ENCODE peak calls at places on chromosome 21, in five cellular contexts. N is neural progenitor cell, B is cardiac fibroblast, P is HFF-Myc, E is AG09309. D is an unnamed sample.

GRCh38 chr21:46118305-46118870 is 20.5 kb downstream of the COL6A2 start:
- DNase-seq in N (no peak), B (no peak), P (no peak), E (no peak), D (no peak)

GRCh38 chr21:46459024-46459355 is 299 bp downstream of the DIP2A start:
- DNase-seq in N (no peak), B (no peak), P (no peak), E (no peak), D (no peak)

GRCh38 chr21:36297938-36298572 is 21.9 kb upstream of the MORC3 start:
- DNase-seq in N (no peak), B (peak; percentile 17), P (peak; percentile 7), E (no peak), D (peak; percentile 34)

GRCh38 chr21:45407629-45408247 is 2.8 kb downstream of the COL18A1 start:
- DNase-seq in N (no peak), B (no peak), P (no peak), E (no peak), D (no peak)

GRCh38 chr21:40386301-40386911 is 460.6 kb downstream of the DSCAM start:
- DNase-seq in N (peak; percentile 82), B (no peak), P (no peak), E (no peak), D (no peak)

GRCh38 chr21:45981154-45981606 is 390 bp upstream of the COL6A1 start:
- DNase-seq in N (peak; percentile 91), B (peak; percentile 95), P (peak; percentile 63), E (peak; percentile 75), D (peak; percentile 92)

GRCh38 chr21:32520885-32521735 is 64.2 kb downstream of the TCP10L start:
- DNase-seq in N (no peak), B (peak; percentile 98), P (peak; percentile 60), E (peak; percentile 97), D (peak; percentile 99)

GRCh38 chr21:28877318-28877884 is 115.3 kb downstream of the LTN1 start:
- DNase-seq in N (no peak), B (no peak), P (no peak), E (no peak), D (no peak)

GRCh38 chr21:37631319-37632117 is 264.9 kb downstream of the DYRK1A start:
- DNase-seq in N (peak; percentile 76), B (no peak), P (no peak), E (no peak), D (no peak)

GRCh38 chr21:42227909-42228708 is 9.2 kb downstream of the ABCG1 start:
- DNase-seq in N (peak; percentile 29), B (peak; percentile 87), P (peak; percentile 29), E (no peak), D (peak; percentile 84)

GRCh38 chr21:17257784-17258183 is 255.1 kb upstream of the CXADR start:
- DNase-seq in N (no peak), B (no peak), P (no peak), E (no peak), D (no peak)

GRCh38 chr21:23217597-23217996 is 2219.4 kb downstream of the NCAM2 start:
- DNase-seq in N (no peak), B (no peak), P (no peak), E (no peak), D (no peak)

GRCh38 chr21:37208741-37209225 is 58.4 kb downstream of the VPS26C start:
- DNase-seq in N (no peak), B (no peak), P (no peak), E (no peak), D (no peak)

GRCh38 chr21:38027901-38028300 is 111.6 kb upstream of the KCNJ6 start:
- DNase-seq in N (no peak), B (peak; percentile 30), P (peak; percentile 27), E (peak; percentile 78), D (peak; percentile 31)

GRCh38 chr21:36235058-36235582 is 78.5 kb downstream of the DOP1B start:
- DNase-seq in N (peak; percentile 41), B (peak; percentile 56), P (no peak), E (no peak), D (no peak)

GRCh38 chr21:41761211-41762181 is 5.4 kb downstream of the RIPK4 start:
- DNase-seq in N (peak; percentile 59), B (peak; percentile 28), P (no peak), E (no peak), D (peak; percentile 10)

GRCh38 chr21:36419996-36420395 is 34.8 kb downstream of the CHAF1B start:
- DNase-seq in N (peak; percentile 88), B (peak; percentile 95), P (peak; percentile 72), E (peak; percentile 63), D (peak; percentile 94)

GRCh38 chr21:15289896-15290841 is 225.4 kb upstream of the NRIP1 start:
- DNase-seq in N (peak; percentile 87), B (no peak), P (no peak), E (no peak), D (no peak)

GRCh38 chr21:45018131-45019075 is 56.0 kb upstream of the ADARB1 start:
- DNase-seq in N (peak; percentile 25), B (no peak), P (no peak), E (no peak), D (no peak)

GRCh38 chr21:10430007-10430406 is 91.4 kb upstream of the TPTE start:
- DNase-seq in N (no peak), B (no peak), P (no peak), E (no peak), D (no peak)

GRCh38 chr21:27359141-27359540 is 392.3 kb upstream of the ADAMTS5 start:
- DNase-seq in N (no peak), B (peak; percentile 22), P (peak; percentile 24), E (peak; percentile 57), D (peak; percentile 78)

GRCh38 chr21:16945580-16945979 is 567.3 kb upstream of the CXADR start:
- DNase-seq in N (no peak), B (peak; percentile 7), P (no peak), E (no peak), D (peak; percentile 2)

GRCh38 chr21:35428489-35428888 is 379.4 kb upstream of the RUNX1 start:
- DNase-seq in N (peak; percentile 52), B (peak; percentile 62), P (no peak), E (no peak), D (peak; percentile 31)

GRCh38 chr21:45228171-45228641 is 59.5 kb downstream of the POFUT2 start:
- DNase-seq in N (no peak), B (peak; percentile 91), P (peak; percentile 88), E (peak; percentile 93), D (peak; percentile 99)

GRCh38 chr21:45848805-45849204 is 132.8 kb upstream of the COL6A1 start:
- DNase-seq in N (no peak), B (no peak), P (no peak), E (no peak), D (no peak)

GRCh38 chr21:15365751-15366392 is 301.1 kb upstream of the NRIP1 start:
- DNase-seq in N (no peak), B (no peak), P (no peak), E (no peak), D (no peak)

GRCh38 chr21:41767606-41768370 is 936 bp upstream of the RIPK4 start:
- DNase-seq in N (peak; percentile 71), B (peak; percentile 25), P (no peak), E (no peak), D (peak; percentile 8)

GRCh38 chr21:30434033-30434631 is 4.1 kb downstream of the KRTAP13-4 start:
- DNase-seq in N (peak; percentile 56), B (peak; percentile 47), P (peak; percentile 2), E (no peak), D (peak; percentile 0)

GRCh38 chr21:34808569-34809204 is 139.9 kb downstream of the CLIC6 start:
- DNase-seq in N (no peak), B (peak; percentile 74), P (peak; percentile 45), E (no peak), D (peak; percentile 84)

GRCh38 chr21:35593000-35593502 is 467.3 kb downstream of the SETD4 start:
- DNase-seq in N (no peak), B (peak; percentile 52), P (no peak), E (no peak), D (peak; percentile 77)

GRCh38 chr21:39676054-39676771 is 63.5 kb downstream of the B3GALT5 start:
- DNase-seq in N (peak; percentile 32), B (peak; percentile 44), P (no peak), E (no peak), D (peak; percentile 53)

GRCh38 chr21:36783612-36784383 is 84.9 kb downstream of the SIM2 start:
- DNase-seq in N (no peak), B (peak; percentile 18), P (no peak), E (no peak), D (peak; percentile 65)

GRCh38 chr21:15224346-15225086 is 159.7 kb upstream of the NRIP1 start:
- DNase-seq in N (no peak), B (peak; percentile 87), P (peak; percentile 5), E (peak; percentile 3), D (peak; percentile 97)

GRCh38 chr21:34965200-34966174 is 83.6 kb downstream of the RUNX1 start:
- DNase-seq in N (no peak), B (peak; percentile 19), P (no peak), E (no peak), D (peak; percentile 14)

GRCh38 chr21:45248893-45249381 is 38.8 kb downstream of the POFUT2 start:
- DNase-seq in N (peak; percentile 31), B (peak; percentile 64), P (no peak), E (no peak), D (peak; percentile 58)

GRCh38 chr21:43919283-43919682 is 54.3 kb downstream of the AGPAT3 start:
- DNase-seq in N (no peak), B (no peak), P (no peak), E (no peak), D (no peak)
- H3K4me3 ChIP-seq in N (no peak overlapping the region), B (no peak overlapping the region), P (no peak overlapping the region), E (no peak overlapping the region), D (no peak overlapping the region)

GRCh38 chr21:25552856-25553255 is 54.4 kb downstream of the MRPL39 start:
- DNase-seq in N (no peak), B (no peak), P (no peak), E (no peak), D (no peak)

GRCh38 chr21:25550805-25551204 is 56.5 kb downstream of the MRPL39 start:
- DNase-seq in N (no peak), B (no peak), P (no peak), E (no peak), D (no peak)

GRCh38 chr21:25551548-25551947 is 55.7 kb downstream of the MRPL39 start:
- DNase-seq in N (no peak), B (no peak), P (no peak), E (no peak), D (no peak)

GRCh38 chr21:25555492-25555891 is 51.8 kb downstream of the MRPL39 start:
- DNase-seq in N (no peak), B (no peak), P (no peak), E (no peak), D (no peak)

GRCh38 chr21:25550352-25550751 is 56.9 kb downstream of the MRPL39 start:
- DNase-seq in N (no peak), B (no peak), P (no peak), E (no peak), D (no peak)
- TF ChIP-seq CTCF in N (no peak), B (no peak), P (no peak), E (no peak), D (no peak)

DNA sequence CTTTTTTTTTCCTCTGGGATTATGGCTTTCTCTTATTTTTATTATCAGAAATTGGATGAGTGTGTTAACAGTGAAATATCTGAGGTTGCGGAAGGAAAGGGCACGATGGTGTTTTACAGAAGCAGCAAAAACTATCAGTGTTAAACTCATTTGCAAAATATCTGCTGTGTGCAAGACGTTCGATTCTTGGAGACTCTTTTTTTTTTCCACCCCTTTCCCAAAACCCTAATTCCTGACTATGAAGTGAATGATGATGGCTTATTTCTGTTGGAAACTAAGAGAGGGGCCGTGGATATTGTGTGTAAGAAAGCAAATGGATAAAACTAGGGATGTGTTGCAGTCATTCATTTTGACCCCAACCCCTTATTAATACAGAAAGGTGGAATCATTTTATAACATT is 677 bp downstream of the NCAM2 start:
- DNase-seq in N (no peak), B (no peak), P (no peak), E (no peak), D (peak; percentile 11)
- H3K4me3 ChIP-seq in N (peak overlapping the region; percentile 88), B (peak overlapping the region; percentile 51), P (peak overlapping the region; percentile 42), E (no peak overlapping the region), D (peak overlapping the region; percentile 89)

GRCh38 chr21:43362306-43362927 is 64.5 kb downstream of the SIK1 start:
- DNase-seq in N (peak; percentile 48), B (peak; percentile 63), P (peak; percentile 37), E (no peak), D (peak; percentile 29)
- TF ChIP-seq CTCF in N (no peak), B (peak; percentile 9), P (no peak), E (no peak), D (no peak)